ENCODE peak calls at places on chromosomes 13 and 19, in seven cellular contexts. One of them, this sample, is unnamed.
A peak's percentile ranks its signal among the peaks of the same experiment; 100 is the strongest.

GRCh38 chr19:33456845-33457220 is 64.8 kb downstream of the PEPD start:
- DNase-seq in trophoblast cell: no peak
- DNase-seq in mesendoderm: no peak
- DNase-seq in H1: no peak
- DNase-seq in neuronal stem cell: no peak
- DNase-seq in IMR-90: no peak
- DNase-seq in H9: no peak
- DNase-seq in this sample: no peak

GRCh38 chr13:69947577-69947976 is 160.0 kb upstream of the ATXN8OS start:
- DNase-seq in neuronal stem cell: no peak
- DNase-seq in IMR-90: no peak
- DNase-seq in trophoblast cell: no peak
- DNase-seq in H9: no peak
- DNase-seq in mesendoderm: no peak
- DNase-seq in H1: no peak
- DNase-seq in this sample: no peak

GRCh38 chr19:7159105-7159933 is 89.8 kb downstream of the ZNF557 start:
- DNase-seq in neuronal stem cell: no peak
- DNase-seq in H9: no peak
- DNase-seq in mesendoderm: no peak
- DNase-seq in IMR-90: peak; percentile 95
- DNase-seq in trophoblast cell: peak; percentile 37
- DNase-seq in H1: no peak
- DNase-seq in this sample: peak; percentile 76

GRCh38 chr13:57629821-57630235 is 1.7 kb upstream of the PCDH17 start:
- DNase-seq in neuronal stem cell: peak; percentile 97
- DNase-seq in H9: peak; percentile 98
- DNase-seq in trophoblast cell: peak; percentile 15
- DNase-seq in H1: peak; percentile 93
- DNase-seq in mesendoderm: peak; percentile 98
- DNase-seq in IMR-90: peak; percentile 42
- DNase-seq in this sample: peak; percentile 97

GRCh38 chr13:36553501-36553900 is 120.3 kb upstream of the SERTM1 start:
- DNase-seq in mesendoderm: no peak
- DNase-seq in H9: no peak
- DNase-seq in neuronal stem cell: no peak
- DNase-seq in IMR-90: no peak
- DNase-seq in H1: no peak
- DNase-seq in trophoblast cell: peak; percentile 50
- DNase-seq in this sample: no peak

GRCh38 chr13:103883698-103884097 is 817.5 kb upstream of the SLC10A2 start:
- DNase-seq in mesendoderm: peak; percentile 1
- DNase-seq in neuronal stem cell: no peak
- DNase-seq in trophoblast cell: peak; percentile 39
- DNase-seq in IMR-90: peak; percentile 25
- DNase-seq in H1: no peak
- DNase-seq in H9: no peak
- DNase-seq in this sample: peak; percentile 25

GRCh38 chr19:45076029-45076850 is at the start of gene ZNF296:
- DNase-seq in H9: peak; percentile 91
- DNase-seq in neuronal stem cell: peak; percentile 50
- DNase-seq in trophoblast cell: peak; percentile 83
- DNase-seq in H1: no peak
- DNase-seq in IMR-90: no peak
- DNase-seq in mesendoderm: peak; percentile 89
- DNase-seq in this sample: peak; percentile 51

GRCh38 chr19:58558623-58559274 is 338 bp upstream of the UBE2M start:
- DNase-seq in neuronal stem cell: peak; percentile 99
- DNase-seq in H1: peak; percentile 97
- DNase-seq in H9: peak; percentile 99
- DNase-seq in trophoblast cell: peak; percentile 100
- DNase-seq in mesendoderm: peak; percentile 99
- DNase-seq in IMR-90: peak; percentile 98
- DNase-seq in this sample: peak; percentile 98

GRCh38 chr19:6427131-6427530 is 2.5 kb upstream of the KHSRP start:
- DNase-seq in neuronal stem cell: no peak
- DNase-seq in H9: no peak
- DNase-seq in H1: no peak
- DNase-seq in trophoblast cell: no peak
- DNase-seq in IMR-90: no peak
- DNase-seq in mesendoderm: no peak
- DNase-seq in this sample: no peak

GRCh38 chr19:30074741-30075460 is 132.9 kb downstream of the URI1 start:
- DNase-seq in neuronal stem cell: no peak
- DNase-seq in H9: no peak
- DNase-seq in mesendoderm: no peak
- DNase-seq in IMR-90: no peak
- DNase-seq in trophoblast cell: no peak
- DNase-seq in H1: no peak
- DNase-seq in this sample: no peak

GRCh38 chr13:47945738-47946137 is 55.3 kb downstream of the SUCLA2 start:
- DNase-seq in H1: no peak
- DNase-seq in H9: no peak
- DNase-seq in neuronal stem cell: no peak
- DNase-seq in trophoblast cell: peak; percentile 90
- DNase-seq in mesendoderm: peak; percentile 43
- DNase-seq in IMR-90: peak; percentile 76
- DNase-seq in this sample: peak; percentile 81

GRCh38 chr19:12867120-12868099 is 13.8 kb downstream of the DNASE2 start:
- DNase-seq in mesendoderm: peak; percentile 93
- DNase-seq in H1: peak; percentile 79
- DNase-seq in H9: peak; percentile 94
- DNase-seq in neuronal stem cell: peak; percentile 90
- DNase-seq in IMR-90: peak; percentile 43
- DNase-seq in trophoblast cell: peak; percentile 45
- DNase-seq in this sample: peak; percentile 75

GRCh38 chr19:1251233-1251502 is 2.8 kb downstream of the MIDN start:
- DNase-seq in H1: no peak
- DNase-seq in mesendoderm: peak; percentile 73
- DNase-seq in IMR-90: peak; percentile 68
- DNase-seq in trophoblast cell: peak; percentile 71
- DNase-seq in H9: no peak
- DNase-seq in neuronal stem cell: no peak
- DNase-seq in this sample: peak; percentile 81

GRCh38 chr19:5624741-5625140 is 1.9 kb downstream of the SAFB start:
- DNase-seq in IMR-90: no peak
- DNase-seq in mesendoderm: peak; percentile 30
- DNase-seq in H1: no peak
- DNase-seq in H9: no peak
- DNase-seq in trophoblast cell: no peak
- DNase-seq in neuronal stem cell: no peak
- DNase-seq in this sample: no peak

GRCh38 chr13:59479629-59480028 is 684.1 kb downstream of the DIAPH3 start:
- DNase-seq in IMR-90: no peak
- DNase-seq in H9: peak; percentile 80
- DNase-seq in mesendoderm: peak; percentile 91
- DNase-seq in trophoblast cell: no peak
- DNase-seq in neuronal stem cell: no peak
- DNase-seq in H1: peak; percentile 56
- DNase-seq in this sample: no peak

GRCh38 chr13:60047943-60048342 is 115.8 kb downstream of the DIAPH3 start:
- DNase-seq in H9: no peak
- DNase-seq in trophoblast cell: no peak
- DNase-seq in neuronal stem cell: no peak
- DNase-seq in IMR-90: peak; percentile 25
- DNase-seq in mesendoderm: peak; percentile 52
- DNase-seq in H1: no peak
- DNase-seq in this sample: no peak

GRCh38 chr13:40640845-40641458 is 25.5 kb downstream of the FOXO1 start:
- DNase-seq in trophoblast cell: no peak
- DNase-seq in neuronal stem cell: no peak
- DNase-seq in H1: no peak
- DNase-seq in mesendoderm: no peak
- DNase-seq in H9: no peak
- DNase-seq in IMR-90: no peak
- DNase-seq in this sample: no peak

GRCh38 chr13:28136916-28137315 is 1.4 kb upstream of the PAN3 start:
- DNase-seq in IMR-90: no peak
- DNase-seq in mesendoderm: no peak
- DNase-seq in neuronal stem cell: no peak
- DNase-seq in H1: no peak
- DNase-seq in trophoblast cell: no peak
- DNase-seq in H9: no peak
- DNase-seq in this sample: peak; percentile 12

GRCh38 chr13:87671031-87671823 is at the start of gene SLITRK5:
- DNase-seq in trophoblast cell: peak; percentile 41
- DNase-seq in H9: peak; percentile 88
- DNase-seq in H1: no peak
- DNase-seq in neuronal stem cell: peak; percentile 78
- DNase-seq in IMR-90: peak; percentile 16
- DNase-seq in mesendoderm: peak; percentile 86
- DNase-seq in this sample: peak; percentile 91

GRCh38 chr13:72530471-72530870 is 197.0 kb downstream of the MZT1 start:
- DNase-seq in mesendoderm: no peak
- DNase-seq in trophoblast cell: no peak
- DNase-seq in H9: no peak
- DNase-seq in neuronal stem cell: no peak
- DNase-seq in IMR-90: peak; percentile 4
- DNase-seq in H1: no peak
- DNase-seq in this sample: no peak

GRCh38 chr19:47430041-47430802 is 10.9 kb upstream of the MEIS3 start:
- DNase-seq in trophoblast cell: peak; percentile 47
- DNase-seq in IMR-90: peak; percentile 27
- DNase-seq in mesendoderm: peak; percentile 71
- DNase-seq in H9: peak; percentile 79
- DNase-seq in H1: no peak
- DNase-seq in neuronal stem cell: no peak
- DNase-seq in this sample: peak; percentile 72

GRCh38 chr13:112894673-112895481 is 74.1 kb upstream of the MCF2L start:
- DNase-seq in IMR-90: no peak
- DNase-seq in mesendoderm: no peak
- DNase-seq in neuronal stem cell: peak; percentile 39
- DNase-seq in trophoblast cell: no peak
- DNase-seq in H1: no peak
- DNase-seq in H9: peak; percentile 87
- DNase-seq in this sample: no peak

GRCh38 chr19:13018037-13018914 is 23.0 kb downstream of the NFIX start:
- DNase-seq in trophoblast cell: no peak
- DNase-seq in IMR-90: peak; percentile 35
- DNase-seq in H9: peak; percentile 55
- DNase-seq in mesendoderm: peak; percentile 41
- DNase-seq in H1: no peak
- DNase-seq in neuronal stem cell: no peak
- DNase-seq in this sample: no peak

GRCh38 chr13:41327994-41328778 is 17.1 kb downstream of the NAA16 start:
- DNase-seq in mesendoderm: no peak
- DNase-seq in neuronal stem cell: no peak
- DNase-seq in H9: no peak
- DNase-seq in trophoblast cell: no peak
- DNase-seq in IMR-90: no peak
- DNase-seq in H1: no peak
- DNase-seq in this sample: peak; percentile 19

GRCh38 chr13:59497845-59498244 is 665.9 kb downstream of the DIAPH3 start:
- DNase-seq in H1: no peak
- DNase-seq in mesendoderm: no peak
- DNase-seq in IMR-90: no peak
- DNase-seq in H9: no peak
- DNase-seq in trophoblast cell: no peak
- DNase-seq in neuronal stem cell: no peak
- DNase-seq in this sample: no peak

GRCh38 chr19:12939292-12939606 is 840 bp downstream of the CALR start:
- DNase-seq in IMR-90: peak; percentile 66
- DNase-seq in trophoblast cell: peak; percentile 39
- DNase-seq in neuronal stem cell: no peak
- DNase-seq in H1: no peak
- DNase-seq in mesendoderm: peak; percentile 21
- DNase-seq in H9: no peak
- DNase-seq in this sample: peak; percentile 49

GRCh38 chr19:29576761-29577661 is 29.1 kb upstream of the POP4 start:
- DNase-seq in neuronal stem cell: no peak
- DNase-seq in H9: peak; percentile 20
- DNase-seq in H1: no peak
- DNase-seq in trophoblast cell: no peak
- DNase-seq in mesendoderm: no peak
- DNase-seq in IMR-90: peak; percentile 47
- DNase-seq in this sample: no peak

GRCh38 chr13:31227870-31228269 is 28.1 kb downstream of the B3GLCT start:
- DNase-seq in IMR-90: no peak
- DNase-seq in trophoblast cell: no peak
- DNase-seq in H9: peak; percentile 43
- DNase-seq in mesendoderm: peak; percentile 59
- DNase-seq in neuronal stem cell: no peak
- DNase-seq in H1: no peak
- DNase-seq in this sample: no peak

GRCh38 chr19:29054886-29055675 is 157.9 kb downstream of the UQCRFS1 start:
- DNase-seq in H1: no peak
- DNase-seq in H9: no peak
- DNase-seq in trophoblast cell: no peak
- DNase-seq in neuronal stem cell: no peak
- DNase-seq in IMR-90: no peak
- DNase-seq in mesendoderm: no peak
- DNase-seq in this sample: no peak

GRCh38 chr19:50293263-50294004 is 35.7 kb downstream of the KCNC3 start:
- DNase-seq in mesendoderm: no peak
- DNase-seq in IMR-90: no peak
- DNase-seq in H9: peak; percentile 52
- DNase-seq in trophoblast cell: no peak
- DNase-seq in neuronal stem cell: no peak
- DNase-seq in H1: no peak
- DNase-seq in this sample: no peak
- H3K23ac ChIP-seq in mesendoderm: no peak overlapping the region
- H3K23ac ChIP-seq in IMR-90: no peak overlapping the region
- H3K23ac ChIP-seq in H9: no peak overlapping the region
- H3K23ac ChIP-seq in trophoblast cell: no peak overlapping the region
- H3K23ac ChIP-seq in neuronal stem cell: peak overlapping the region; percentile 34
- H3K23ac ChIP-seq in H1: no peak overlapping the region
- H3K23ac ChIP-seq in this sample: no peak overlapping the region

GRCh38 chr13:110770678-110771077 is 57.2 kb downstream of the ING1 start:
- DNase-seq in IMR-90: no peak
- DNase-seq in H1: no peak
- DNase-seq in H9: no peak
- DNase-seq in mesendoderm: peak; percentile 7
- DNase-seq in trophoblast cell: no peak
- DNase-seq in neuronal stem cell: no peak
- DNase-seq in this sample: no peak
- H2BK5ac ChIP-seq in IMR-90: no peak overlapping the region
- H2BK5ac ChIP-seq in H1: no peak overlapping the region
- H2BK5ac ChIP-seq in H9: no peak overlapping the region
- H2BK5ac ChIP-seq in mesendoderm: no peak overlapping the region
- H2BK5ac ChIP-seq in trophoblast cell: no peak overlapping the region
- H2BK5ac ChIP-seq in neuronal stem cell: no peak overlapping the region
- H2BK5ac ChIP-seq in this sample: no peak overlapping the region

GRCh38 chr13:109840201-109840892 is 54.0 kb upstream of the IRS2 start:
- DNase-seq in H1: no peak
- DNase-seq in mesendoderm: peak; percentile 40
- DNase-seq in neuronal stem cell: peak; percentile 32
- DNase-seq in IMR-90: peak; percentile 56
- DNase-seq in H9: no peak
- DNase-seq in trophoblast cell: peak; percentile 57
- DNase-seq in this sample: peak; percentile 52
- H3K18ac ChIP-seq in H1: no peak overlapping the region
- H3K18ac ChIP-seq in mesendoderm: no peak overlapping the region
- H3K18ac ChIP-seq in neuronal stem cell: no peak overlapping the region
- H3K18ac ChIP-seq in IMR-90: peak overlapping the region; percentile 14
- H3K18ac ChIP-seq in H9: no peak overlapping the region
- H3K18ac ChIP-seq in trophoblast cell: no peak overlapping the region
- H3K18ac ChIP-seq in this sample: peak overlapping the region; percentile 7

DNA sequence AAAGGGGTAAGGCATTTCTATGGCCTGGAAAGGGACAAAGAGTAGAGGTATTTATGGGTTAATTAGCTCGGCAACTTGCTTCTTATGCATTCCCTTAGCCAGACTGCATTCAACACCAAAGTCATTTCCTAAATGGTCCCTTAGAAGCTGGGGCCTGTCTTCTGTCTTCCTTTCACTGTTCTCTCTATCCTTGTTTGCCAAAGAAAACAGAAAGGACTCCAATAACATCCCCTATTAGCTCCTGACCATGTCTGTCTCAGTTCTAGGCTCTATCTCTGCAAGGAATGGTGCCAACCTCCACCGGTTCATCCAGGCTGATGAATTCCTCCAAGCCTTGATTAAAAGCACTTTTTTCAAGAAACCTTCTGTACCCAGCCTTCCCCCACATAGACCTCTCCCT is 123.5 kb downstream of the KCTD12 start:
- DNase-seq in H1: no peak
- DNase-seq in trophoblast cell: no peak
- DNase-seq in H9: no peak
- DNase-seq in mesendoderm: no peak
- DNase-seq in neuronal stem cell: no peak
- DNase-seq in IMR-90: no peak
- DNase-seq in this sample: no peak
- H3K23ac ChIP-seq in H1: no peak overlapping the region
- H3K23ac ChIP-seq in trophoblast cell: no peak overlapping the region
- H3K23ac ChIP-seq in H9: no peak overlapping the region
- H3K23ac ChIP-seq in mesendoderm: no peak overlapping the region
- H3K23ac ChIP-seq in neuronal stem cell: no peak overlapping the region
- H3K23ac ChIP-seq in IMR-90: no peak overlapping the region
- H3K23ac ChIP-seq in this sample: no peak overlapping the region

This sample was measured in mesenchymal stem cell.